ENCODE peak calls at places on chromosomes 3 and 15, in five cellular contexts. W is suprapubic skin; U is foreskin fibroblast; B is CD4-positive, alpha-beta T cell; Z is transverse colon. X is an unnamed sample.

GRCh38 chr3:165883866-165884478 is 46.7 kb upstream of the BCHE start:
- DNase-seq in W (no peak), U (no peak), B (no peak), Z (no peak), X (no peak)

GRCh38 chr3:53766706-53767105 is 79.5 kb downstream of the CHDH start:
- DNase-seq in W (no peak), U (no peak), B (no peak), Z (no peak), X (no peak)

GRCh38 chr15:57921371-57921770 is 144.1 kb downstream of the ALDH1A2 start:
- DNase-seq in W (no peak), U (peak), B (no peak), Z (no peak), X (no peak)

GRCh38 chr3:77038468-77038927 is 1.4 kb upstream of the ROBO2 start:
- DNase-seq in W (peak), U (peak), B (no peak), Z (peak), X (peak)

GRCh38 chr15:25770618-25771369 is 92.3 kb downstream of the ATP10A start:
- DNase-seq in W (no peak), U (no peak), B (no peak), Z (no peak), X (no peak)

GRCh38 chr15:39313467-39313866 is 267.4 kb upstream of the THBS1 start:
- DNase-seq in W (no peak), U (no peak), B (no peak), Z (no peak), X (no peak)

GRCh38 chr3:53236112-53236841 is 19.5 kb downstream of the TKT start:
- DNase-seq in W (no peak), U (peak), B (no peak), Z (peak), X (peak)

GRCh38 chr15:34520566-34520965 is 62.9 kb downstream of the GOLGA8B start:
- DNase-seq in W (no peak), U (no peak), B (no peak), Z (no peak), X (no peak)

GRCh38 chr3:4532535-4533112 is 39.5 kb downstream of the ITPR1 start:
- DNase-seq in W (no peak), U (no peak), B (no peak), Z (no peak), X (no peak)

GRCh38 chr15:64774556-64775523 is 549 bp downstream of the RBPMS2 start:
- DNase-seq in W (no peak), U (peak), B (no peak), Z (no peak), X (peak)

GRCh38 chr3:16508591-16508995 is 4.9 kb downstream of the RFTN1 start:
- DNase-seq in W (no peak), U (peak), B (no peak), Z (no peak), X (no peak)

DNA sequence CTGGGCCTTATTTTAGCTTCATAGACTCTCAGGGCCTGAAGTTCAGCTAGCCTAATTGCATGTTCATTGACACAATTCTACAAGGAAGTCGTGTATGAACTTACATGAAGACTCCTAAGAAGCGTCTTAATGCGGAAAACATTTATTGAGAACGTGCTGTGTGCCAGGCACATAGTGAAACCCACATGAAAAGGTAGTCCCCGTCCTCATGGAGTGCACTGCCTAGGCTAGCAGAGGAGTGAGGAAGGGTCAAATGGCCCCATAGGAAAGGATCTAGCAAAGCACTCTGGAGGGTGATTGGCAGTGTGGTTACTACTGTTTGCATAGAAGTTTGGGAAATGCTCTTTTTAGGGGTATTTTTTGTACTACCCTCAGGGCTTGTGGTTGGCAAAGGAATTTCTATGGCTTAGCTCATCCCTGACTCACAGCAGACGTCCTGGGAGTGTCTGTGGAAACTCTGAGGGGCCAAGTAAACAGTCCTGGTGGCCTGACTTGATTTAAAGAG is 854 bp upstream of the NPTN start:
- DNase-seq in W (no peak), U (peak), B (no peak), Z (no peak), X (no peak)
- TF ChIP-seq CTCF in W (no peak), U (no peak), B (no peak), Z (no peak), X (no peak)

GRCh38 chr3:128306481-128306880 is 153.2 kb downstream of the EEFSEC start:
- DNase-seq in W (no peak), U (no peak), B (no peak), Z (no peak), X (no peak)

GRCh38 chr3:128310286-128311058 is 156.2 kb downstream of the DNAJB8 start:
- DNase-seq in W (no peak), U (no peak), B (no peak), Z (no peak), X (no peak)

GRCh38 chr3:128307781-128308469 is 154.6 kb downstream of the EEFSEC start:
- DNase-seq in W (no peak), U (no peak), B (no peak), Z (no peak), X (no peak)

GRCh38 chr3:128309026-128309425 is 155.7 kb downstream of the EEFSEC start:
- DNase-seq in W (no peak), U (no peak), B (no peak), Z (no peak), X (no peak)

DNA sequence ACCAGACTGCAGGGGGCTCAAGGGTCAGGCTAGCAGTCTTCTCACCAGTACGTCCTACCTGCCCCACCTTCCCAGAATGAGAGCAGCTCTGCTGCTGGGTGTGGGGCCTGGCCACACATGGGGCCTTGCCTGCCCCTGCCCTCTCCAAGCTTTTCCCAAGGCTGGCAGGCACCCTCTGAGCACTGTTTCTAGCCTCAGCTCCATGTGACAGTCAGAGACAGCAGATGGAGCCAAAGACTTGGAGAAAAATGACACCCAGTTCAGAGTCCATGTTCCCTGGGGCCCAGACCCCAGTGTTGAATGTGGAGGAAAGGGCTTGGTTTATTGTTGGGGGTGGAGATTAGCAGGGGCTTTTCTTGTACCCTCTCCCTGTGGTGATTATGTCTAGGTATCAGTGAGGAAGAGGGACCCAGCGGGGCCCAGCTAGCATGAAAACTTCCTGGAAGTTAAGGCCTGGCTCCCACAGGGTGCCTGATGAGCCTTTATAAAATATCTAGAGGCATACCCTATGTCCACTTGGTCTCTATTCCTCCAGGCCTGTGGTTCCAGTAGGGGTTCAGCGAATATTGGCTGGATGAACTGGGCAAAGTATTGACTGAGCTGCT is 153.8 kb downstream of the EEFSEC start:
- DNase-seq in W (no peak), U (no peak), B (no peak), Z (no peak), X (no peak)
- TF ChIP-seq CTCF in W (no peak), U (no peak), B (no peak), Z (no peak), X (no peak)

DNA sequence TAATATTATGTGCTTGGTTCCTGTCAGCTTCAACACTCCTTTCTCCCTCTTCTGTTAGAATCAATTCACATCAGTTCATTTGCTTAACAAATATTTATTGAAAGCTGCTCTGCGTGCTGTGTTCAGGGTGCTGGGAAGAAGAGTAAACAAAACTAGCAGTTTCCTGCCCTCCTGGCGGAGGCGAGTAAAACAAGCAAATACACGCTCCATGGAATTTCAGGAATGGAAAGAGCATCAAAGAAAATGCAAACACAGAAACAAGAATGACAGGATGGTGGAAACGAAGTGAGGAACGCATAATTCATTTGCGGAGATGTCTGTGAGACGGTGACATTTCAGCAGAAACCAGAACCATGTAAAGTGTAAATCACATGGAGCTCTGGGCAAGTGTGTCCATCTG is 49.4 kb upstream of the SPTSSB start:
- DNase-seq in W (no peak), U (no peak), B (no peak), Z (no peak), X (peak)
- TF ChIP-seq CTCF in W (no peak), U (no peak), B (no peak), Z (no peak), X (no peak)

GRCh38 chr3:117553461-117553860 is 843.9 kb downstream of the TUSC7 start:
- DNase-seq in W (no peak), U (peak), B (no peak), Z (no peak), X (no peak)

GRCh38 chr3:117547956-117548550 is 838.5 kb downstream of the TUSC7 start:
- DNase-seq in W (no peak), U (peak), B (no peak), Z (no peak), X (no peak)

GRCh38 chr3:117548600-117548999 is 839.0 kb downstream of the TUSC7 start:
- DNase-seq in W (no peak), U (peak), B (no peak), Z (no peak), X (no peak)

GRCh38 chr3:117545484-117545883 is 835.9 kb downstream of the TUSC7 start:
- DNase-seq in W (no peak), U (no peak), B (no peak), Z (no peak), X (no peak)

DNA sequence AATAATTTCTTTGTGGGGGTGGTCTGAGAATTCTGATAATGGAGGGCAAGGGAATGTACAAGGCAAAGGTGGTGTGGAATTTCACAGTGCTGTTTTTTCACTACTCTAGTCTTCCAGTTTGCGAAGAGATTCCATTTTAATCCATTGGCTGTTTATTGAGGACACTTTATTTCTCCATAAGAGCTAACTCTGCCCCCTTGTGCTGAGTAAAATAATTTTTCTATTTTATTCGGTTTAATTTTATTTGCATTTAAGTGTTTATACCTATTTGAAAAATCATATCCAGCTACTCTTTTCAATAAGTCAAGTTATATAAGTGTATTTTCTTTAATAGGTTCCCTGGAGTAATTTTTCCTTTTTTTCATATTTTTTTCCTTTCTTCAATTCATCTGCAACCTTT is 840.1 kb downstream of the TUSC7 start:
- DNase-seq in W (no peak), U (peak), B (no peak), Z (no peak), X (no peak)
- TF ChIP-seq CTCF in W (no peak), U (no peak), B (no peak), Z (no peak), X (no peak)

GRCh38 chr3:45078910-45079522 is 52.9 kb downstream of the CLEC3B start:
- DNase-seq in W (no peak), U (peak), B (no peak), Z (peak), X (peak)
- TF ChIP-seq CTCF in W (no peak), U (no peak), B (peak), Z (peak), X (peak)

GRCh38 chr3:150508401-150508800 is 37.9 kb downstream of the SERP1 start:
- DNase-seq in W (no peak), U (no peak), B (no peak), Z (no peak), X (no peak)

GRCh38 chr3:150497956-150498355 is 48.3 kb downstream of the SERP1 start:
- DNase-seq in W (no peak), U (peak), B (no peak), Z (no peak), X (no peak)

GRCh38 chr3:150504473-150504872 is 41.8 kb downstream of the SERP1 start:
- DNase-seq in W (no peak), U (peak), B (no peak), Z (no peak), X (no peak)

DNA sequence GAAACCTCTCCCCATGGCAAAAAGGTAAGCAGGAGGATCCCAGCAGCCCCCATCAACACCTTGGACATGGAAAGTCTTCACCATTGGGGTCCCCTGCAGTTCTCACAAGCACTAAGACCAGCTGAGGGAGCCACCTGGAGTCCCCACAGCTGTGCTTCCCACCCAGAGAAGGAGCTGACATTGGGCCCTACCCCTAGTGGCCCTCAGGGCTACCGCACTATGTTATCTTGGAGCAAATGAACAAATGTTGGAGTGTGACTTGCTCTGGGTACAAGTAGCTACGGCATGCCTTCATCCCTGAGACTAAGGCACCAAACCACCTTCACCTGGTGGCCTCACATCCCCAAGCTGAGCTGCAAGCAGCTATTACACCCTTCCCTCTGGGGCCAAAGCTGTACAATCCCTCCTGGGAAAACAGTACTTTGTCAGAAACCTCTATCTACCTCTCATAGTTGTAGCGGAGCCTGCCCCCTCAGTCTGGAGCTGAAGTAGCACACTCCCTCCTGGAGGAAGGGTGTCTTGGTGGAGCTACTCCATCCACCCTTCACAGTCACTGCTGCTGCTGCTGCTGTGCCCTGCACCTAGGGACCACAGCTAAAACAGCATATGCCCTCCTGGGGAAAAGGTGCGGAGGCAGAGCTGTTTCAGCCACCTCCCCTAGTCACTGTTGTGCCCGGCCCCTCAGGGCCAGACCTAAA is 42.7 kb downstream of the SERP1 start:
- DNase-seq in W (no peak), U (no peak), B (no peak), Z (no peak), X (no peak)
- TF ChIP-seq CTCF in W (no peak), U (no peak), B (no peak), Z (no peak), X (no peak)

DNA sequence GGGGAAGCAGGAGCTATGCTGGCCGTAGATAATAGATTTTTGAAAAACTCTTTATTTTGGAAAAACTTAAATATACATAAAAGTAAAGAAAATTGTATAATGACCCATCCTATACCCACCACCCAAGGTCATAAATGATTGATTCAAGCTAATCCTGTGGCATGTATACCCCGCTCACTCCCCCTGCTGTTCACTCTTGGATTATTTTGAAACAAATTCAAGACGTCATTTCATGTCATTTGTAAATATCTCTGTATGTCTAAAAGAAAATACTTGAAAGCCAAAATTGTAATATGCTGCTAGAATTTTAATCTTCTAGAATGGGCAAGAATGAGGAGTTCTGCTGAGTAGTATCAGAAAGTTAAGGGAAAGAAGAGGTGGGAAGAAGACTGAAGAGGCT is 241.7 kb downstream of the FEZF2 start:
- DNase-seq in W (no peak), U (peak), B (no peak), Z (no peak), X (no peak)
- TF ChIP-seq CTCF in W (no peak), U (peak), B (no peak), Z (peak), X (no peak)